ENCODE peak calls at places on chromosomes 11 and 22, in five cellular contexts. One of them, this sample, is unnamed.

GRCh38 chr11:1669546-1670218 is 27.3 kb upstream of the KRTAP5-6 start:
- DNase-seq in non-pigmented ciliary epithelial cell: no peak
- DNase-seq in NCI-H2171: no peak
- DNase-seq in body of pancreas: no peak
- DNase-seq in cardiac muscle cell: no peak
- DNase-seq in this sample: no peak

GRCh38 chr11:120244476-120244875 is 4.5 kb downstream of the POU2F3 start:
- DNase-seq in body of pancreas: no peak
- DNase-seq in non-pigmented ciliary epithelial cell: no peak
- DNase-seq in NCI-H2171: no peak
- DNase-seq in cardiac muscle cell: peak
- DNase-seq in this sample: no peak

GRCh38 chr11:21475276-21475675 is 717.6 kb upstream of the ANO5 start:
- DNase-seq in cardiac muscle cell: no peak
- DNase-seq in NCI-H2171: no peak
- DNase-seq in non-pigmented ciliary epithelial cell: no peak
- DNase-seq in body of pancreas: no peak
- DNase-seq in this sample: no peak

GRCh38 chr11:17488563-17488962 is 11.9 kb upstream of the ABCC8 start:
- DNase-seq in non-pigmented ciliary epithelial cell: no peak
- DNase-seq in NCI-H2171: no peak
- DNase-seq in body of pancreas: no peak
- DNase-seq in cardiac muscle cell: no peak
- DNase-seq in this sample: no peak

GRCh38 chr11:69463181-69463891 is 18.1 kb upstream of the LINC01488 start:
- DNase-seq in body of pancreas: peak
- DNase-seq in NCI-H2171: no peak
- DNase-seq in non-pigmented ciliary epithelial cell: no peak
- DNase-seq in cardiac muscle cell: peak
- DNase-seq in this sample: no peak

GRCh38 chr11:64767344-64768299 is 7.8 kb upstream of the PYGM start:
- DNase-seq in NCI-H2171: peak
- DNase-seq in body of pancreas: peak
- DNase-seq in non-pigmented ciliary epithelial cell: peak
- DNase-seq in cardiac muscle cell: peak
- DNase-seq in this sample: no peak

GRCh38 chr11:117421471-117421870 is 93.8 kb downstream of the CEP164 start:
- DNase-seq in NCI-H2171: no peak
- DNase-seq in cardiac muscle cell: no peak
- DNase-seq in non-pigmented ciliary epithelial cell: no peak
- DNase-seq in body of pancreas: no peak
- DNase-seq in this sample: no peak

GRCh38 chr11:134734894-134735293 is 322.9 kb upstream of the B3GAT1 start:
- DNase-seq in NCI-H2171: no peak
- DNase-seq in non-pigmented ciliary epithelial cell: no peak
- DNase-seq in body of pancreas: no peak
- DNase-seq in cardiac muscle cell: no peak
- DNase-seq in this sample: no peak

GRCh38 chr11:112156153-112156552 is 7.7 kb downstream of the IL18 start:
- DNase-seq in non-pigmented ciliary epithelial cell: no peak
- DNase-seq in body of pancreas: no peak
- DNase-seq in cardiac muscle cell: peak
- DNase-seq in NCI-H2171: no peak
- DNase-seq in this sample: no peak

GRCh38 chr22:31585161-31585859 is 76.7 kb downstream of the PISD start:
- DNase-seq in body of pancreas: peak
- DNase-seq in non-pigmented ciliary epithelial cell: peak
- DNase-seq in cardiac muscle cell: peak
- DNase-seq in NCI-H2171: no peak
- DNase-seq in this sample: no peak

GRCh38 chr11:69981119-69981770 is 96.9 kb upstream of the ANO1 start:
- DNase-seq in NCI-H2171: no peak
- DNase-seq in body of pancreas: no peak
- DNase-seq in cardiac muscle cell: no peak
- DNase-seq in non-pigmented ciliary epithelial cell: no peak
- DNase-seq in this sample: no peak

GRCh38 chr22:48574776-48575566 is 1252.7 kb downstream of the BRD1 start:
- DNase-seq in non-pigmented ciliary epithelial cell: no peak
- DNase-seq in cardiac muscle cell: peak
- DNase-seq in NCI-H2171: peak
- DNase-seq in body of pancreas: peak
- DNase-seq in this sample: no peak

GRCh38 chr11:116542386-116542785 is 230.4 kb downstream of the BUD13 start:
- DNase-seq in non-pigmented ciliary epithelial cell: no peak
- DNase-seq in cardiac muscle cell: no peak
- DNase-seq in NCI-H2171: no peak
- DNase-seq in body of pancreas: no peak
- DNase-seq in this sample: no peak

GRCh38 chr22:44391481-44392445 is 79.0 kb upstream of the SHISAL1 start:
- DNase-seq in cardiac muscle cell: no peak
- DNase-seq in NCI-H2171: no peak
- DNase-seq in non-pigmented ciliary epithelial cell: no peak
- DNase-seq in body of pancreas: no peak
- DNase-seq in this sample: no peak

GRCh38 chr22:46758867-46759290 is 3.6 kb upstream of the TBC1D22A start:
- DNase-seq in body of pancreas: peak
- DNase-seq in non-pigmented ciliary epithelial cell: no peak
- DNase-seq in cardiac muscle cell: peak
- DNase-seq in NCI-H2171: no peak
- DNase-seq in this sample: no peak

GRCh38 chr11:76654310-76654851 is 16.2 kb downstream of the LRRC32 start:
- DNase-seq in non-pigmented ciliary epithelial cell: no peak
- DNase-seq in NCI-H2171: no peak
- DNase-seq in cardiac muscle cell: peak
- DNase-seq in body of pancreas: peak
- DNase-seq in this sample: no peak

GRCh38 chr22:27510024-27510423 is 291.5 kb downstream of the MN1 start:
- DNase-seq in non-pigmented ciliary epithelial cell: no peak
- DNase-seq in cardiac muscle cell: no peak
- DNase-seq in body of pancreas: no peak
- DNase-seq in NCI-H2171: no peak
- DNase-seq in this sample: no peak

GRCh38 chr11:74092425-74092824 is 78.4 kb downstream of the C2CD3 start:
- DNase-seq in non-pigmented ciliary epithelial cell: no peak
- DNase-seq in NCI-H2171: no peak
- DNase-seq in cardiac muscle cell: no peak
- DNase-seq in body of pancreas: no peak
- DNase-seq in this sample: no peak

GRCh38 chr11:9689721-9690120 is 25.8 kb downstream of the SWAP70 start:
- DNase-seq in non-pigmented ciliary epithelial cell: no peak
- DNase-seq in body of pancreas: no peak
- DNase-seq in cardiac muscle cell: peak
- DNase-seq in NCI-H2171: no peak
- DNase-seq in this sample: no peak

GRCh38 chr22:33971561-33971961 is 51.3 kb upstream of the LARGE1 start:
- DNase-seq in cardiac muscle cell: peak
- DNase-seq in non-pigmented ciliary epithelial cell: no peak
- DNase-seq in NCI-H2171: no peak
- DNase-seq in body of pancreas: peak
- DNase-seq in this sample: no peak

GRCh38 chr22:43481528-43482309 is 69.9 kb downstream of the MPPED1 start:
- DNase-seq in cardiac muscle cell: no peak
- DNase-seq in NCI-H2171: no peak
- DNase-seq in body of pancreas: no peak
- DNase-seq in non-pigmented ciliary epithelial cell: no peak
- DNase-seq in this sample: no peak

GRCh38 chr11:121453589-121454299 is 977 bp upstream of the SORL1-AS1 start:
- DNase-seq in NCI-H2171: no peak
- DNase-seq in cardiac muscle cell: no peak
- DNase-seq in body of pancreas: no peak
- DNase-seq in non-pigmented ciliary epithelial cell: no peak
- DNase-seq in this sample: no peak

GRCh38 chr22:41998361-41999261 is at the start of gene WBP2NL:
- DNase-seq in NCI-H2171: peak
- DNase-seq in body of pancreas: peak
- DNase-seq in non-pigmented ciliary epithelial cell: peak
- DNase-seq in cardiac muscle cell: peak
- DNase-seq in this sample: no peak

GRCh38 chr11:94455861-94456260 is 37.8 kb downstream of the MRE11 start:
- DNase-seq in body of pancreas: peak
- DNase-seq in NCI-H2171: no peak
- DNase-seq in cardiac muscle cell: no peak
- DNase-seq in non-pigmented ciliary epithelial cell: no peak
- DNase-seq in this sample: no peak

GRCh38 chr11:5992604-5993251 is 5.9 kb upstream of the OR52L1 start:
- DNase-seq in non-pigmented ciliary epithelial cell: no peak
- DNase-seq in cardiac muscle cell: peak
- DNase-seq in NCI-H2171: no peak
- DNase-seq in body of pancreas: peak
- DNase-seq in this sample: no peak

GRCh38 chr11:22703040-22703439 is 36.6 kb downstream of the GAS2 start:
- DNase-seq in non-pigmented ciliary epithelial cell: peak
- DNase-seq in body of pancreas: peak
- DNase-seq in NCI-H2171: peak
- DNase-seq in cardiac muscle cell: peak
- DNase-seq in this sample: peak

GRCh38 chr11:95922536-95923440 is 1.1 kb downstream of the MTMR2 start:
- DNase-seq in cardiac muscle cell: peak
- DNase-seq in body of pancreas: no peak
- DNase-seq in non-pigmented ciliary epithelial cell: no peak
- DNase-seq in NCI-H2171: no peak
- DNase-seq in this sample: no peak

GRCh38 chr11:35554491-35555237 is 29.2 kb upstream of the PAMR1 start:
- DNase-seq in cardiac muscle cell: peak
- DNase-seq in NCI-H2171: no peak
- DNase-seq in body of pancreas: no peak
- DNase-seq in non-pigmented ciliary epithelial cell: no peak
- DNase-seq in this sample: no peak

GRCh38 chr11:131668867-131669780 is 298.7 kb downstream of the NTM start:
- DNase-seq in body of pancreas: peak
- DNase-seq in cardiac muscle cell: peak
- DNase-seq in non-pigmented ciliary epithelial cell: no peak
- DNase-seq in NCI-H2171: no peak
- DNase-seq in this sample: no peak

GRCh38 chr22:22919041-22919440 is 31.4 kb downstream of the IGLL5 start:
- DNase-seq in non-pigmented ciliary epithelial cell: no peak
- DNase-seq in NCI-H2171: no peak
- DNase-seq in body of pancreas: no peak
- DNase-seq in cardiac muscle cell: no peak
- DNase-seq in this sample: no peak

GRCh38 chr22:35556666-35557065 is 16.0 kb downstream of the RASD2 start:
- DNase-seq in body of pancreas: no peak
- DNase-seq in non-pigmented ciliary epithelial cell: no peak
- DNase-seq in NCI-H2171: no peak
- DNase-seq in cardiac muscle cell: no peak
- DNase-seq in this sample: no peak

GRCh38 chr11:8389034-8389996 is 125.6 kb upstream of the LMO1 start:
- DNase-seq in non-pigmented ciliary epithelial cell: no peak
- DNase-seq in body of pancreas: peak
- DNase-seq in cardiac muscle cell: peak
- DNase-seq in NCI-H2171: no peak
- DNase-seq in this sample: no peak

GRCh38 chr22:19044381-19044780 is 77.8 kb downstream of the DGCR2 start:
- DNase-seq in cardiac muscle cell: no peak
- DNase-seq in non-pigmented ciliary epithelial cell: no peak
- DNase-seq in body of pancreas: no peak
- DNase-seq in NCI-H2171: no peak
- DNase-seq in this sample: no peak

GRCh38 chr11:63537293-63538101 is 889 bp downstream of the PLAAT4 start:
- DNase-seq in body of pancreas: peak
- DNase-seq in cardiac muscle cell: peak
- DNase-seq in NCI-H2171: peak
- DNase-seq in non-pigmented ciliary epithelial cell: no peak
- DNase-seq in this sample: no peak

GRCh38 chr11:17389205-17389956 is 922 bp upstream of the KCNJ11 start:
- DNase-seq in NCI-H2171: peak
- DNase-seq in non-pigmented ciliary epithelial cell: no peak
- DNase-seq in body of pancreas: peak
- DNase-seq in cardiac muscle cell: peak
- DNase-seq in this sample: no peak

GRCh38 chr22:30806391-30806861 is 111.8 kb downstream of the OSBP2 start:
- DNase-seq in non-pigmented ciliary epithelial cell: peak
- DNase-seq in body of pancreas: no peak
- DNase-seq in cardiac muscle cell: peak
- DNase-seq in NCI-H2171: no peak
- DNase-seq in this sample: no peak

GRCh38 chr11:115085461-115086220 is 407.3 kb downstream of the NXPE2 start:
- DNase-seq in non-pigmented ciliary epithelial cell: no peak
- DNase-seq in NCI-H2171: peak
- DNase-seq in cardiac muscle cell: no peak
- DNase-seq in body of pancreas: peak
- DNase-seq in this sample: no peak